ENCODE peak calls at places on chromosomes 6 and 20, in seven cellular contexts. B is heart right ventricle; V is lower lobe of right lung; I is CD8-positive, alpha-beta T cell; F is fibroblast of lung; X is A549; D is dorsolateral prefrontal cortex. P is an unnamed sample.

GRCh38 chr6:67121115-67121514 is 1414.1 kb upstream of the EYS start:
- DNase-seq in D (no peak), V (no peak), I (no peak), F (no peak), X (no peak), B (no peak), P (no peak)

GRCh38 chr20:48582361-48582991 is 245.3 kb downstream of the PREX1 start:
- DNase-seq in F (no peak), X (no peak), B (no peak), D (no peak), I (no peak), V (no peak), P (no peak)

GRCh38 chr6:6580225-6580870 is 8.2 kb upstream of the LY86 start:
- DNase-seq in B (no peak), D (no peak), I (no peak), X (no peak), V (no peak), F (no peak), P (no peak)

GRCh38 chr6:56314683-56315523 is 67.5 kb upstream of the COL21A1 start:
- DNase-seq in B (no peak), I (no peak), F (peak), V (no peak), X (peak), D (no peak), P (no peak)

GRCh38 chr6:16511723-16512584 is 249.3 kb downstream of the ATXN1 start:
- DNase-seq in D (no peak), I (no peak), F (no peak), V (no peak), X (no peak), B (no peak), P (no peak)

GRCh38 chr6:133951881-133952814 is 876 bp upstream of the TBPL1 start:
- DNase-seq in D (peak), X (peak), I (peak), V (peak), B (peak), F (peak), P (peak)

GRCh38 chr6:3260772-3261517 is 2.2 kb downstream of the PSMG4 start:
- DNase-seq in F (no peak), B (no peak), D (no peak), I (no peak), V (no peak), X (no peak), P (no peak)

GRCh38 chr6:111447051-111447450 is 36.0 kb downstream of the REV3L start:
- DNase-seq in B (no peak), D (no peak), V (no peak), I (no peak), F (no peak), X (no peak), P (no peak)

GRCh38 chr20:50980071-50980681 is 21.6 kb downstream of the MOCS3 start:
- DNase-seq in F (peak), B (no peak), D (no peak), V (no peak), I (no peak), X (peak), P (no peak)

GRCh38 chr6:23659125-23659524 is 466.9 kb upstream of the NRSN1 start:
- DNase-seq in V (no peak), B (no peak), F (peak), I (no peak), D (no peak), X (peak), P (no peak)

GRCh38 chr6:135555550-135555949 is 58.0 kb upstream of the AHI1 start:
- DNase-seq in I (no peak), V (no peak), F (no peak), D (no peak), B (no peak), X (no peak), P (no peak)

GRCh38 chr20:32278199-32278643 is 770 bp downstream of the KIF3B start:
- DNase-seq in B (no peak), X (no peak), I (no peak), D (no peak), V (no peak), F (peak), P (no peak)

GRCh38 chr6:139705284-139705683 is 330.8 kb upstream of the CITED2 start:
- DNase-seq in F (no peak), B (no peak), I (no peak), X (no peak), V (no peak), D (no peak), P (no peak)

GRCh38 chr6:25601797-25602679 is 50.0 kb upstream of the SCGN start:
- DNase-seq in V (no peak), F (peak), D (no peak), I (no peak), B (no peak), X (peak), P (no peak)

GRCh38 chr6:154579046-154579823 is 68.8 kb upstream of the CNKSR3 start:
- DNase-seq in D (no peak), V (no peak), F (peak), B (no peak), X (no peak), I (no peak), P (no peak)

GRCh38 chr6:132490024-132490423 is 22.9 kb downstream of the STX7 start:
- DNase-seq in V (no peak), D (no peak), I (no peak), F (no peak), B (no peak), X (no peak), P (no peak)

GRCh38 chr20:41028359-41029149 is at the start of gene TOP1:
- DNase-seq in F (peak), D (peak), B (peak), V (peak), I (peak), X (peak), P (peak)

GRCh38 chr20:12927489-12927888 is 81.3 kb upstream of the SPTLC3 start:
- DNase-seq in B (no peak), D (no peak), X (no peak), F (peak), V (no peak), I (no peak), P (no peak)

GRCh38 chr6:21823371-21823770 is 229.8 kb downstream of the SOX4 start:
- DNase-seq in X (no peak), I (no peak), B (no peak), V (no peak), D (no peak), F (no peak), P (no peak)

GRCh38 chr6:151379933-151380847 is 11.2 kb downstream of the ZBTB2 start:
- DNase-seq in V (no peak), B (no peak), F (peak), I (no peak), D (no peak), X (no peak), P (no peak)

GRCh38 chr6:11206576-11206975 is 25.9 kb downstream of the NEDD9 start:
- DNase-seq in I (no peak), F (peak), B (no peak), X (no peak), V (no peak), D (no peak), P (no peak)

GRCh38 chr6:20589266-20589665 is 55.0 kb downstream of the CDKAL1 start:
- DNase-seq in F (peak), I (no peak), X (no peak), V (no peak), D (no peak), B (no peak), P (no peak)

GRCh38 chr6:116450769-116451740 is 10.1 kb upstream of the CALHM6 start:
- DNase-seq in V (peak), X (no peak), I (no peak), D (no peak), F (no peak), B (no peak), P (no peak)

GRCh38 chr6:56938634-56939294 is 16.1 kb upstream of the BEND6 start:
- DNase-seq in X (peak), F (peak), B (no peak), I (no peak), D (no peak), V (no peak), P (no peak)

GRCh38 chr20:19932170-19932667 is 84.9 kb upstream of the NAA20 start:
- DNase-seq in B (no peak), X (no peak), D (no peak), F (peak), V (no peak), I (no peak), P (no peak)

GRCh38 chr20:47432251-47433210 is 69.2 kb upstream of the NCOA3 start:
- DNase-seq in F (peak), D (no peak), I (no peak), X (peak), V (peak), B (no peak), P (no peak)

GRCh38 chr6:137005073-137005472 is 39.7 kb downstream of the IL20RA start:
- DNase-seq in F (no peak), X (no peak), D (no peak), V (no peak), I (no peak), B (no peak), P (no peak)

GRCh38 chr6:82298012-82298411 is 50.5 kb upstream of the IBTK start:
- DNase-seq in V (no peak), B (no peak), F (peak), D (no peak), X (peak), I (no peak), P (no peak)

GRCh38 chr6:146785001-146785585 is 186.3 kb downstream of the ADGB start:
- DNase-seq in F (peak), I (no peak), D (no peak), V (no peak), X (peak), B (no peak), P (no peak)

GRCh38 chr6:69027861-69028260 is 392.8 kb downstream of the ADGRB3 start:
- DNase-seq in V (no peak), B (no peak), I (no peak), F (peak), X (no peak), D (no peak), P (no peak)

GRCh38 chr6:131951576-131952230 is 531 bp upstream of the CCN2 start:
- DNase-seq in X (no peak), F (peak), B (no peak), D (no peak), V (no peak), I (no peak), P (no peak)

GRCh38 chr6:169589293-169589692 is 112.5 kb downstream of the WDR27 start:
- DNase-seq in D (no peak), F (peak), V (no peak), I (no peak), X (no peak), B (no peak), P (no peak)

GRCh38 chr20:49889943-49890650 is 25.2 kb downstream of the SPATA2 start:
- DNase-seq in D (no peak), X (no peak), F (no peak), B (no peak), V (no peak), I (no peak), P (peak)

GRCh38 chr6:111565316-111566221 is 40.1 kb downstream of the TRAF3IP2 start:
- DNase-seq in F (no peak), B (no peak), I (no peak), V (no peak), D (no peak), X (peak), P (no peak)

GRCh38 chr20:24164360-24164759 is 175.8 kb upstream of the GGTLC1 start:
- DNase-seq in B (no peak), V (no peak), I (no peak), F (no peak), D (no peak), X (peak), P (no peak)

GRCh38 chr6:53461682-53462081 is 83.2 kb downstream of the GCLC start:
- DNase-seq in I (no peak), F (no peak), V (no peak), B (peak), D (no peak), X (no peak), P (no peak)

GRCh38 chr6:162814417-162814988 is 86.7 kb downstream of the PACRG start:
- DNase-seq in F (no peak), V (no peak), D (no peak), X (no peak), I (no peak), B (no peak), P (no peak)

GRCh38 chr6:11894212-11894611 is 115.6 kb upstream of the ADTRP start:
- DNase-seq in F (no peak), D (no peak), X (no peak), V (no peak), B (no peak), I (no peak), P (no peak)

GRCh38 chr6:83558975-83559374 is 46.6 kb downstream of the PRSS35 start:
- DNase-seq in X (no peak), I (no peak), D (no peak), B (no peak), F (no peak), V (no peak), P (no peak)

GRCh38 chr20:38870733-38871559 is 55.3 kb upstream of the FAM83D start:
- DNase-seq in X (peak), B (no peak), I (no peak), V (no peak), D (no peak), F (peak), P (no peak)

GRCh38 chr6:118319890-118320289 is 228.2 kb upstream of the PLN start:
- DNase-seq in D (peak), I (no peak), B (no peak), X (no peak), F (no peak), V (no peak), P (no peak)
- H3K4me3 ChIP-seq in D (no peak), I (no peak), B (no peak), X (no peak), F (no peak), V (no peak), P (no peak)

GRCh38 chr20:57528148-57528547 is 3.2 kb upstream of the CTCFL start:
- DNase-seq in I (no peak), B (no peak), F (no peak), V (no peak), X (no peak), D (no peak), P (no peak)

GRCh38 chr20:57527728-57528127 is 2.8 kb upstream of the CTCFL start:
- DNase-seq in D (no peak), X (no peak), B (no peak), V (no peak), I (no peak), F (no peak), P (no peak)

GRCh38 chr20:57530327-57530981 is 5.5 kb upstream of the CTCFL start:
- DNase-seq in B (no peak), V (no peak), X (no peak), F (no peak), D (no peak), I (no peak), P (no peak)

GRCh38 chr20:57529810-57530209 is 4.9 kb upstream of the CTCFL start:
- DNase-seq in B (no peak), D (no peak), F (no peak), V (no peak), X (no peak), I (no peak), P (no peak)

GRCh38 chr20:57529160-57529585 is 4.2 kb upstream of the CTCFL start:
- DNase-seq in V (no peak), X (no peak), D (no peak), B (no peak), F (no peak), I (no peak), P (no peak)
- H3K27ac ChIP-seq in V (no peak), X (no peak), D (no peak), B (no peak), F (no peak), I (no peak), P (no peak)

GRCh38 chr20:44247676-44248419 is 740 bp downstream of the GDAP1L1 start:
- DNase-seq in I (no peak), D (no peak), V (no peak), F (peak), B (peak), X (peak), P (no peak)
- TF ChIP-seq CTCF in I (no peak), D (peak), V (no peak), F (peak), B (no peak), X (peak), P (no peak)

DNA sequence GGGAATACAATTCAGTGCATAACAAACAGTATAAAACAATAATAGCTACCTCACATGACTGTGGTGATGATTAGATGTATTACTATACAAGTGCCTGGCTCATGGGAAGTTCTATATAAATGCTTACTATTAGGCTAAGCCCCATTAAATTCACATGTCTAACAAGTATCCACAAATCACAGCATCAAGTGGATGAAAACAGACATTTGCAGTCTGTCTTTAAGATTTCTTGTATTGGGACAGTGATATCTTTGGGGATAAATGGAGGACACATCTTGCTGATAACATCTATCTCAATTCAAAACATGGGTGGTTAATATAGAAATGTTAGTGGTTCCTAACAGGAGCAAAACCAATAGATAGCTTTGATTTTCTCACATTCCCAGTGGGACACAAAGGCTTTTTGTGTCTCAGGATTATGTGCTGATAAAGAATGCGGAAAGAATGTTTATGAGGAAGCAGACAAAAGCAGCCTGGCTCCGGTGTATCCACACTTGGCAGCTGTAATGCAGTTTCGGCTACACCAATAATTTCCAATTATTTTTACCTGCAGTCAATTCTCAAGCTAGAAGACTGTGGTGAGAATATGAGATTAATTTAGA is 29.3 kb downstream of the PTPRK start:
- DNase-seq in I (no peak), F (peak), V (no peak), D (no peak), B (no peak), X (no peak), P (no peak)
- H3K4me3 ChIP-seq in I (no peak), F (peak), V (peak), D (peak), B (peak), X (no peak), P (peak)

DNA sequence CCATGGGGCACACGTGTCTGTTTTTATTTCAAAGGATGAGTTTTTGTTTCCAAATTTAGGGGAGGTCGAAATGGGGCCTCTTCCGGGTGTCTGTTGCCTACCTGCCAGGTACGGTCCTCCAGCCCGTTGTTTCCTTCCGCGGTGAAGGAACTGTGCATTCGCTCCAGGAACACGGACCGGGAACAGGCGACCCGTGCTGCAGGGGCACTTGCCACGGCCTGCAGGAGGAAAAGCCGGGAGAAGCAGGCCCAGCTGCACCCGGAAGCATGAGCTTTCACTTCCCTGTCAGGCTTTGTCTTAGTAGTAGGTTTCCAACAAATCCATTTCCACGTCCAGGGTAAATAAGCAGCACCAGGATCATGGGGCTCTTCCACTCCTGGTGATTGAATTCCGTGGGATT is 17.0 kb upstream of the NPEPL1 start:
- DNase-seq in B (no peak), D (no peak), I (no peak), F (no peak), V (no peak), X (no peak), P (no peak)
- H3K27ac ChIP-seq in B (no peak), D (no peak), I (no peak), F (no peak), V (no peak), X (no peak), P (no peak)

DNA sequence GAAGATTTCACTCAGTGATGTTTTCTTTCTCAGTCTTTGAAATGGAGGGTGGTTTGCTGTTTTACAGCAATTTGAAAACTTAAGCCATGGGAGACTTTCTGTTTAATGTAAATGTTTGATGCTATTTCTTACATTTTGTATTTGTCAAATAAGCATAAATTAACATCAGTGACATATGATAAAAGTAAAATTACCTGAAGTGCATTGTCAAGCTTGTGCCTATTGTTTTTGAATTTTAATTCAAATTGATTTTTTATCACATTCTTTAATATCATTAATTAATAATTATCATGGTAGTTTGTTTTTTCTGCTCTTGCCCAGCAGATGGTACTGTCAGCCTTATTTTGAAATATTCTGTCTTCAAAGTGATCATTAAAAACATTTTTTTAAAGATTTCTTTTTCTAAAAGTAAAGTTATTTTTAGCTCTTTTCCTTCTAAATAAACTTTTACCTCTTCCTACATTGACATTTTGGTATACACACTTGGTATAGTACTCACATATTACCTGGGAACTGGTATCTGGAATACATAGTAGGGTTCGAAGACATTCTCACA is 29.1 kb downstream of the L3MBTL3 start:
- DNase-seq in X (no peak), V (no peak), I (no peak), D (no peak), F (no peak), B (no peak), P (no peak)
- TF ChIP-seq CTCF in X (peak), V (no peak), I (no peak), D (peak), F (no peak), B (no peak), P (no peak)

GRCh38 chr6:138104618-138105213 is 2.5 kb downstream of the PERP start:
- DNase-seq in V (no peak), I (no peak), X (no peak), D (no peak), F (no peak), B (no peak), P (no peak)

GRCh38 chr6:138105446-138105845 is 1.8 kb downstream of the PERP start:
- DNase-seq in F (no peak), B (no peak), D (no peak), V (no peak), I (no peak), X (peak), P (no peak)

GRCh38 chr6:138106665-138107077 is 548 bp downstream of the PERP start:
- DNase-seq in B (no peak), X (no peak), F (no peak), I (no peak), V (no peak), D (no peak), P (no peak)

GRCh38 chr6:138107078-138107751 is at the start of gene PERP:
- DNase-seq in F (peak), V (peak), B (peak), D (peak), X (peak), I (peak), P (no peak)

GRCh38 chr6:138105880-138106664 is 1.1 kb downstream of the PERP start:
- DNase-seq in D (no peak), V (no peak), X (peak), I (no peak), F (no peak), B (no peak), P (no peak)
- H3K4me3 ChIP-seq in D (peak), V (peak), X (peak), I (no peak), F (peak), B (peak), P (peak)

GRCh38 chr20:23120261-23120660 is 34.1 kb upstream of the CD93 start:
- DNase-seq in I (no peak), F (no peak), B (no peak), D (no peak), X (no peak), V (no peak), P (no peak)
- H3K27ac ChIP-seq in I (no peak), F (no peak), B (peak), D (no peak), X (no peak), V (peak), P (no peak)